ENCODE peak calls at places on chromosomes 16 and 17, in ten cellular contexts. L, W, Q, I, T, U, Y, H, K and R are unnamed samples.
A peak's percentile ranks its signal among the peaks of the same experiment; 100 is the strongest.

GRCh38 chr17:11324846-11325420 is 83.9 kb downstream of the SHISA6 start:
- DNase-seq in K (no peak), Y (no peak), U (no peak), L (no peak), Q (no peak), W (no peak), I (peak; percentile 7), T (no peak), H (no peak), R (no peak)

GRCh38 chr17:31549121-31549524 is 157.6 kb downstream of the RAB11FIP4 start:
- DNase-seq in I (peak; percentile 51), L (peak; percentile 20), H (no peak), U (no peak), Q (no peak), Y (no peak), K (no peak), T (no peak), W (no peak), R (no peak)

GRCh38 chr17:18319604-18320256 is 4.6 kb downstream of the SMCR8 start:
- DNase-seq in W (no peak), U (no peak), Y (peak; percentile 12), I (peak; percentile 76), Q (no peak), K (peak; percentile 34), L (no peak), H (no peak), T (peak; percentile 79), R (no peak)

GRCh38 chr17:3956558-3956957 is 7.7 kb downstream of the ATP2A3 start:
- DNase-seq in H (no peak), Y (no peak), L (no peak), T (no peak), K (no peak), Q (no peak), U (no peak), W (no peak), I (peak; percentile 8), R (no peak)

GRCh38 chr16:67283039-67283825 is 3.9 kb downstream of the PLEKHG4 start:
- DNase-seq in I (no peak), Q (no peak), W (no peak), T (peak; percentile 56), U (no peak), H (no peak), L (no peak), Y (no peak), K (no peak), R (no peak)

GRCh38 chr17:36870618-36871002 is 66.7 kb upstream of the LHX1 start:
- DNase-seq in L (no peak), H (no peak), Y (no peak), W (no peak), T (no peak), Q (no peak), I (no peak), U (no peak), K (no peak), R (no peak)

GRCh38 chr17:38742431-38743308 is 5.5 kb downstream of the PCGF2 start:
- DNase-seq in H (no peak), K (peak; percentile 37), T (peak; percentile 96), Y (no peak), L (no peak), I (peak; percentile 89), Q (no peak), U (no peak), W (no peak), R (peak; percentile 75)

GRCh38 chr16:77250395-77250794 is 51.2 kb downstream of the SYCE1L start:
- DNase-seq in Q (no peak), U (no peak), I (no peak), Y (no peak), H (no peak), W (no peak), L (no peak), T (peak; percentile 54), K (no peak), R (no peak)

GRCh38 chr16:1918312-1918889 is at the start of gene HS3ST6:
- DNase-seq in Y (no peak), K (no peak), W (no peak), L (no peak), T (no peak), U (no peak), I (no peak), H (no peak), Q (no peak), R (no peak)

GRCh38 chr17:74842146-74842598 is 17.5 kb downstream of the GRIN2C start:
- DNase-seq in Q (no peak), W (no peak), Y (no peak), H (peak; percentile 33), K (no peak), T (no peak), I (peak; percentile 68), U (no peak), L (no peak), R (no peak)

GRCh38 chr16:1002399-1003161 is 21.0 kb downstream of the SOX8 start:
- DNase-seq in L (peak; percentile 92), K (peak; percentile 34), Y (peak; percentile 2), Q (no peak), T (peak; percentile 73), W (peak; percentile 91), I (no peak), U (no peak), H (no peak), R (peak; percentile 37)

GRCh38 chr16:28321700-28322411 is 29.5 kb downstream of the SBK1 start:
- DNase-seq in U (no peak), K (no peak), Y (no peak), L (peak; percentile 34), H (no peak), T (peak; percentile 28), I (no peak), Q (no peak), W (peak; percentile 67), R (no peak)

GRCh38 chr17:14301761-14302401 is 1.0 kb downstream of the HS3ST3B1 start:
- DNase-seq in T (peak; percentile 61), U (no peak), H (peak; percentile 33), K (no peak), W (peak; percentile 76), Q (no peak), L (no peak), I (peak; percentile 10), Y (no peak), R (no peak)

GRCh38 chr17:44266402-44267164 is 1.4 kb downstream of the SLC4A1 start:
- DNase-seq in K (no peak), L (no peak), U (no peak), Q (no peak), W (no peak), T (peak; percentile 7), I (peak; percentile 23), Y (no peak), H (no peak), R (no peak)

GRCh38 chr17:45783593-45784292 is 377 bp upstream of the CRHR1 start:
- DNase-seq in I (peak; percentile 81), Q (no peak), L (no peak), Y (no peak), H (peak; percentile 20), U (no peak), W (peak; percentile 35), K (no peak), T (no peak), R (no peak)

GRCh38 chr17:76090517-76091135 is 11.6 kb downstream of the ZACN start:
- DNase-seq in W (no peak), L (no peak), T (no peak), Y (no peak), K (no peak), H (no peak), Q (no peak), U (no peak), I (no peak), R (no peak)

GRCh38 chr16:58862334-58863024 is 128.4 kb upstream of the GOT2 start:
- DNase-seq in H (no peak), Q (no peak), I (no peak), T (no peak), L (no peak), K (no peak), Y (no peak), U (no peak), W (no peak), R (no peak)

GRCh38 chr16:1313721-1314120 is 4.3 kb downstream of the UBE2I start:
- DNase-seq in W (no peak), U (no peak), T (no peak), L (no peak), I (no peak), H (no peak), Y (no peak), Q (no peak), K (no peak), R (no peak)

GRCh38 chr17:71283486-71283885 is 837.3 kb upstream of the SOX9 start:
- DNase-seq in L (no peak), K (no peak), T (no peak), Y (no peak), I (no peak), U (no peak), Q (no peak), H (no peak), W (no peak), R (no peak)

GRCh38 chr17:21513012-21513570 is 136.9 kb downstream of the KCNJ12 start:
- DNase-seq in K (peak; percentile 20), Q (no peak), H (peak; percentile 77), I (peak; percentile 78), L (peak; percentile 89), Y (peak; percentile 24), T (peak; percentile 77), W (peak; percentile 83), U (peak; percentile 11), R (peak; percentile 28)

GRCh38 chr17:31190351-31190750 is 95.6 kb downstream of the NF1 start:
- DNase-seq in W (no peak), K (no peak), H (no peak), L (no peak), Q (no peak), Y (no peak), I (no peak), U (no peak), T (no peak), R (no peak)

GRCh38 chr16:11253009-11253994 is 2.7 kb downstream of the SOCS1 start:
- DNase-seq in U (no peak), T (no peak), H (no peak), K (no peak), Y (no peak), Q (no peak), L (no peak), W (peak; percentile 65), I (no peak), R (no peak)

GRCh38 chr16:49588061-49588460 is 214.5 kb downstream of the C16orf78 start:
- DNase-seq in Y (no peak), L (no peak), T (no peak), W (no peak), U (no peak), I (no peak), K (no peak), H (no peak), Q (no peak), R (no peak)

GRCh38 chr17:34110315-34110714 is 144.8 kb upstream of the CCL2 start:
- DNase-seq in I (no peak), Q (no peak), U (no peak), H (no peak), Y (no peak), T (no peak), K (no peak), L (no peak), W (no peak), R (no peak)

GRCh38 chr17:19752216-19753048 is 4.3 kb upstream of the ALDH3A1 start:
- DNase-seq in I (no peak), T (no peak), U (no peak), Y (no peak), K (no peak), W (no peak), L (no peak), Q (no peak), H (no peak), R (no peak)

GRCh38 chr17:34235389-34236028 is 19.6 kb upstream of the CCL2 start:
- DNase-seq in Y (no peak), Q (no peak), T (peak; percentile 84), H (peak; percentile 83), K (no peak), U (no peak), W (no peak), L (no peak), I (no peak), R (no peak)

GRCh38 chr16:75083826-75084225 is 32.8 kb downstream of the LDHD start:
- DNase-seq in K (no peak), I (no peak), H (no peak), W (no peak), U (no peak), Q (no peak), L (no peak), Y (no peak), T (no peak), R (no peak)

GRCh38 chr17:29577009-29577777 is 8.7 kb downstream of the TP53I13 start:
- DNase-seq in I (no peak), Q (no peak), W (no peak), U (no peak), K (no peak), H (peak; percentile 11), T (no peak), L (no peak), Y (no peak), R (no peak)